ENCODE peak calls at places on chromosomes 4 and X, in ten cellular contexts. I is fibroblast of mammary gland, K is RWPE2, G is BE2C, B is HAP-1, D is uterus, P is sigmoid colon, H is HepG2, A is skeletal muscle cell, N is pancreas. M is an unnamed sample.

GRCh38 chrX:43559643-43560042 is 96.5 kb upstream of the MAOA start:
- DNase-seq in H (peak; percentile 39), I (peak; percentile 57), D (peak; percentile 39), P (peak; percentile 66), G (peak; percentile 26), B (peak; percentile 57), A (no peak), K (no peak), N (no peak), M (peak; percentile 25)

GRCh38 chrX:99901091-99901490 is 509.0 kb downstream of the PCDH19 start:
- DNase-seq in G (no peak), H (no peak), B (no peak), P (no peak), D (no peak), I (no peak), A (no peak), N (no peak), K (no peak), M (no peak)

GRCh38 chr4:3775011-3775410 is 8.8 kb downstream of the ADRA2C start:
- DNase-seq in I (no peak), N (no peak), P (no peak), K (no peak), B (no peak), H (no peak), A (no peak), G (no peak), D (no peak), M (no peak)

GRCh38 chr4:23930750-23931488 is 41.1 kb upstream of the PPARGC1A start:
- DNase-seq in B (no peak), P (peak; percentile 64), H (peak; percentile 75), G (peak; percentile 67), D (peak; percentile 26), I (peak; percentile 32), N (peak; percentile 63), A (no peak), K (no peak), M (no peak)

GRCh38 chr4:176769519-176769918 is 23.2 kb downstream of the VEGFC start:
- DNase-seq in B (no peak), P (no peak), D (no peak), H (no peak), G (no peak), K (no peak), I (peak; percentile 98), N (no peak), A (peak; percentile 95), M (no peak)

GRCh38 chrX:78024349-78025108 is 55.1 kb upstream of the PGAM4 start:
- DNase-seq in N (peak; percentile 59), P (no peak), B (peak; percentile 48), D (no peak), G (peak; percentile 64), A (no peak), H (peak; percentile 45), I (peak; percentile 25), K (no peak), M (no peak)

GRCh38 chr4:22253431-22253830 is 262.4 kb downstream of the ADGRA3 start:
- DNase-seq in H (no peak), I (no peak), P (no peak), B (no peak), A (no peak), D (no peak), G (no peak), K (no peak), N (no peak), M (no peak)

GRCh38 chr4:129821073-129821472 is 725.1 kb downstream of the C4orf33 start:
- DNase-seq in N (no peak), D (no peak), I (no peak), B (no peak), H (no peak), G (no peak), P (no peak), K (no peak), A (no peak), M (no peak)

GRCh38 chrX:22800360-22800759 is 199.4 kb upstream of the DDX53 start:
- DNase-seq in K (no peak), I (peak; percentile 89), H (no peak), G (no peak), P (no peak), D (no peak), N (no peak), B (no peak), A (peak; percentile 72), M (no peak)

GRCh38 chrX:22800806-22801205 is 199.0 kb upstream of the DDX53 start:
- DNase-seq in G (no peak), H (no peak), K (no peak), D (no peak), P (no peak), I (peak; percentile 12), N (no peak), B (no peak), A (no peak), M (no peak)

DNA sequence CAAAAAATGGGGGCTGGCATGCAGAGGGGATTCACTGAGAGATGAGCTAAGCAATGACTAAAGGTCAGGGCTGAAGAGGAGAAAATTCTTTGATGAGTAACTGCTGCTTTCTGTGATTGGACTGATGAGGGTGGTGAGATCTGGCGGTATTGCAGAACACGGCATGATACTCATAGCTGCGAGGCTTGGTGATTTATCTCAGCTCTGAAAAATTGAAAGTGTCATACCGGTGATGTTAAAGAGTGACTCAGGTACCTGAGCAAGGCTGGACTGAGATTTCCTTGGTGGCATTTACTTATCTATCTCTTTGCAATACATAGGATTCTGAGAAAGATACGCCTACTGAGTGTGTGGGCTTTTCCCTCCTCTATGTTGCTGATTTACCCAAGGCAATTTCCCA is 204.1 kb upstream of the DDX53 start:
- DNase-seq in N (no peak), G (no peak), P (no peak), H (no peak), D (no peak), I (peak; percentile 36), A (no peak), B (no peak), K (no peak), M (no peak)
- H3K4me3 ChIP-seq in N (no peak overlapping the region), G (no peak overlapping the region), P (no peak overlapping the region), H (no peak overlapping the region), D (no peak overlapping the region), I (no peak overlapping the region), A (no peak overlapping the region), B (no peak overlapping the region), K (no peak overlapping the region), M (no peak overlapping the region)

GRCh38 chr4:74933562-74934015 is 673 bp downstream of the PARM1 start:
- DNase-seq in I (peak; percentile 8), K (no peak), H (no peak), A (no peak), G (peak; percentile 16), P (no peak), N (peak; percentile 74), B (no peak), D (peak; percentile 17), M (no peak)

GRCh38 chr4:74934822-74935326 is 2.0 kb downstream of the PARM1 start:
- DNase-seq in N (no peak), I (no peak), D (peak; percentile 22), G (no peak), A (no peak), B (peak; percentile 18), P (no peak), H (no peak), K (no peak), M (no peak)

GRCh38 chr4:74932010-74932409 is 906 bp upstream of the PARM1 start:
- DNase-seq in G (no peak), A (no peak), I (no peak), N (no peak), B (no peak), D (no peak), H (no peak), K (no peak), P (no peak), M (no peak)

GRCh38 chr4:74932832-74933561 is at the start of gene PARM1:
- DNase-seq in N (peak; percentile 98), P (peak; percentile 95), D (peak; percentile 85), A (peak; percentile 23), I (peak; percentile 75), K (peak; percentile 81), H (peak; percentile 59), G (peak; percentile 95), B (peak; percentile 84), M (peak; percentile 41)

DNA sequence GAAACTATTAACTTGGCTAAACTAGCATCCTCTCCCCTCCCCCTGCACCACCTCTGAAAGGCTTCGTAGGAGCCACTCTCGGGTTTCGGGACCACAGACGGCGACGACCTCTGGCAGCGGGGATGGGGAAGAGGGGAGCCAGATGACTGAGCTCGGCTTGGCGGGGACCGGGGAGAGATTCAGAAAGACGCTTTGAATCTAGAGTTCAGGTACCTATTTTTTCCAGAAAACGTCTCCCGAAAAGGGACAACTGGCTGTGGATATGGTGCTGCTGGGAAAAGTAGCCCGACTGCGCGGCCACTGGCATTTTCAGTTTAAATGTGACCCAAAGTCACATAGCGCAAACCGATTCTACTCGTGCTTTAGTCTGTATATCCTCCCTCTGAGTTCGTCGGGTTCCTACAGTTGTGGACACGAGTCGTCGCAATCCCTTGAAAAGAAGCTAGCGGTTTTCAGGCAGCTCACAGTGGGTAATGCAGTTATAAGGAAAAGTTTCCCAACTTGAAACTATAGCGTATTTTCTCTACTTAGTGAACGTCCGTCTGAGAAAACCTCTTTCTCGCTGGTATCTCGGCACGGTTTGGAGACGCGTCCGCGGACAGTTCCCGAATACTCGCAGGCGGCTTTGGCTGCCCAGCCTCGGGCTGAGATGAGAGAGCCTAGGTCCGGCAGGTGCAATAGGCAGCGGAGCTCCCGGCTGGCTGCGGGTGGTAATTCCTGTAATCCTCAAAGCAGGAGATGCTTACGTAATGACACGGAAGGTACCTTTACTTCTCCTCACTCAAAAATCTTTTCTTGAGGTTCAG is 1.3 kb downstream of the PARM1 start:
- DNase-seq in A (no peak), N (peak; percentile 83), B (peak; percentile 60), G (peak; percentile 32), H (no peak), P (no peak), D (peak; percentile 22), K (no peak), I (peak; percentile 21), M (no peak)
- H3K4me3 ChIP-seq in A (peak overlapping the region; percentile 52), N (peak overlapping the region; percentile 67), B (peak overlapping the region; percentile 67), G (peak overlapping the region; percentile 63), H (no peak overlapping the region), P (peak overlapping the region; percentile 74), D (peak overlapping the region; percentile 55), K (no peak overlapping the region), I (peak overlapping the region; percentile 15), M (peak overlapping the region; percentile 48)

GRCh38 chr4:85420831-85421230 is 54.1 kb upstream of the ARHGAP24 start:
- DNase-seq in A (no peak), G (no peak), P (no peak), K (no peak), H (no peak), B (no peak), D (no peak), I (no peak), N (no peak), M (no peak)

GRCh38 chr4:85411386-85411785 is 63.6 kb upstream of the ARHGAP24 start:
- DNase-seq in A (no peak), P (no peak), N (no peak), H (no peak), B (no peak), D (no peak), G (no peak), I (no peak), K (no peak), M (no peak)

GRCh38 chr4:85414972-85415371 is 60.0 kb upstream of the ARHGAP24 start:
- DNase-seq in P (no peak), D (no peak), H (no peak), N (no peak), B (no peak), K (no peak), G (no peak), A (no peak), I (no peak), M (no peak)

GRCh38 chr4:85419103-85419502 is 55.8 kb upstream of the ARHGAP24 start:
- DNase-seq in I (peak; percentile 18), D (no peak), A (no peak), B (no peak), K (no peak), H (no peak), N (no peak), P (no peak), G (no peak), M (no peak)

DNA sequence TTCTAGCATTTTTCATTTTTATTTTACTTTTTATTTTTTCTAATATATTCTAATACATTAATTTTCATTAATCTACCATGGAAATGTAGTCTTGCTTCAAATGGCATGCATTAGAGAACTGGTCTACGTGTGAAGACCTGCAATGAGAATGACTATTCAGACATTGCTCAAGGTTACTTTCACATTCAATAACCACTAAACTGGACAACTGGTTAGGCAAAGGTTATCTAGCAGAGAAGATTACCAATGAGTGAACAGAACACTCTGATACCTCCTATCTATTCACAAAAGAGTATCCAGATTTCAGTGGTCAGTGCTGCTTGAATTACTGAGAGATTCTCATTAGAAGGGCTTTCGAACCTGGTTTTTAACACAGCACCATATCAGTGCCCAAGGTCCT is 58.9 kb upstream of the ARHGAP24 start:
- DNase-seq in H (no peak), B (no peak), P (no peak), N (no peak), D (no peak), A (no peak), K (no peak), G (no peak), I (no peak), M (no peak)
- H3K4me3 ChIP-seq in H (no peak overlapping the region), B (no peak overlapping the region), P (no peak overlapping the region), N (no peak overlapping the region), D (no peak overlapping the region), A (no peak overlapping the region), K (no peak overlapping the region), G (no peak overlapping the region), I (no peak overlapping the region), M (no peak overlapping the region)

DNA sequence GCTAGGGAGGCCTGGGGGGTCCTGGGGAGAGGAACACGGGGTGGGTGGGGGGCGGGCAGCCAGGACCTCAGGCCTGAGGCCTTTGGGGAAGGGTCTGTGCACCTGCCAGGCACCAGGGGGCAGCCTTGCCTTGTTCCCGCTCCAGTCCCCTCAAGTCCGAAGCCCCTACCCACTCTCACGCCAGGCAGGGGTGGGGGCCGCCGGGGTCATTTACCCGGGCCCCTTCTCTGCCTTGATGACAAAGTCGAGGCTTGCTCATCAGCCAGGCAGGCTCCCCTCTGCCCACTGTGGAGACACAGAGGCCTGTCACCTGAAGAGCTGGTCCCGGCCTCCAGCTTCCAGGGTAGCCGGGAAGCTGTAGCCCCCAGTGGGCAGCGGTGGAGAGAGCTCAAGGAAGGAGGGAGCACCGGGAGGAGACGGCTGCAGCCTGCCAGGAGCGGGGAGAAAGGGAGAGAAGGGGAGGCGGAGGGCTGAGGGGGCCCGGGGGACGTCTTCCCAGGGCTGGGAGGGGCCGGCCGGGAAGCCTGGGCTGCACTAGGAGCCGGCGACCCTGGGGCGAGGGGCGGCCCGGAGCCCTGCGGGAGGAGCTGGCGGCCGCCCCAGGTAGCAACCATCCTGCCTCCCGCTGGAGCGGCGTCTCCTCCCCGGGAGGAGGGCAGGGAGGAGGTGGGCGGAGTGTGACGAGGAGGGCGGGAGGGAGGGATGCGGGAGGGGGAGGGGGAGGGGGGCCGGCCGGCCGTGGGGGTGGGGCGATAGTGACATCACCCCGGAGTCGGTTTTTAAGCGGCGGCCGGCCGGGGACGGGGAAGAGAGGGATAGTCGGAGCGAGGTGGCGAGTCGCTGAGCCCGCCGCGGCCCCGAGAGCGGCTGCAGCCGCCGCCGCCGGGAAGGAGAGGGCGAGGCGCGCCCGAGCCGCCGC is at the start of gene SLC6A8:
- DNase-seq in G (peak; percentile 77), B (peak; percentile 81), N (peak; percentile 86), P (peak; percentile 91), A (no peak), H (peak; percentile 31), D (peak; percentile 69), I (peak; percentile 37), K (no peak), M (no peak)
- H3K4me3 ChIP-seq in G (peak within 1 kb of the TSS; percentile 40), B (peak within 1 kb of the TSS; percentile 50), N (peak within 1 kb of the TSS; percentile 34), P (peak within 1 kb of the TSS; percentile 57), A (peak within 1 kb of the TSS; percentile 48), H (peak within 1 kb of the TSS; percentile 42), D (peak within 1 kb of the TSS; percentile 46), I (no peak within 1 kb of the TSS), K (peak within 1 kb of the TSS; percentile 40), M (peak within 1 kb of the TSS; percentile 58)